ENCODE peak calls at places on chromosomes 6 and 20, in seven cellular contexts. One of them, this sample, is unnamed.

GRCh38 chr20:1811621-1812498 is 83.3 kb upstream of the SIRPA start:
- DNase-seq in T-helper 9 cell: no peak
- DNase-seq in GM23248: no peak
- DNase-seq in HTR-8/SVneo: no peak
- DNase-seq in neural crest cell: no peak
- DNase-seq in ureter: no peak
- DNase-seq in SHP77 treated with DMSO at 0.1 percent for 48 hours: no peak
- DNase-seq in this sample: peak

GRCh38 chr6:32627831-32628230 is 9.4 kb upstream of the HLA-DQA1 start:
- DNase-seq in GM23248: no peak
- DNase-seq in neural crest cell: no peak
- DNase-seq in SHP77 treated with DMSO at 0.1 percent for 48 hours: no peak
- DNase-seq in T-helper 9 cell: peak
- DNase-seq in HTR-8/SVneo: no peak
- DNase-seq in ureter: no peak
- DNase-seq in this sample: no peak

GRCh38 chr20:63577317-63577894 is 3.4 kb upstream of the HELZ2 start:
- DNase-seq in GM23248: no peak
- DNase-seq in ureter: no peak
- DNase-seq in HTR-8/SVneo: no peak
- DNase-seq in neural crest cell: no peak
- DNase-seq in SHP77 treated with DMSO at 0.1 percent for 48 hours: no peak
- DNase-seq in T-helper 9 cell: no peak
- DNase-seq in this sample: no peak

GRCh38 chr6:130927305-130927704 is 100.1 kb downstream of the SMLR1 start:
- DNase-seq in neural crest cell: no peak
- DNase-seq in GM23248: no peak
- DNase-seq in T-helper 9 cell: no peak
- DNase-seq in SHP77 treated with DMSO at 0.1 percent for 48 hours: no peak
- DNase-seq in HTR-8/SVneo: no peak
- DNase-seq in ureter: no peak
- DNase-seq in this sample: peak

GRCh38 chr20:31454374-31454773 is 13.9 kb downstream of the DEFB123 start:
- DNase-seq in T-helper 9 cell: no peak
- DNase-seq in ureter: no peak
- DNase-seq in HTR-8/SVneo: no peak
- DNase-seq in neural crest cell: no peak
- DNase-seq in SHP77 treated with DMSO at 0.1 percent for 48 hours: no peak
- DNase-seq in GM23248: no peak
- DNase-seq in this sample: no peak

GRCh38 chr6:68834561-68834960 is 199.5 kb downstream of the ADGRB3 start:
- DNase-seq in SHP77 treated with DMSO at 0.1 percent for 48 hours: no peak
- DNase-seq in neural crest cell: no peak
- DNase-seq in GM23248: peak
- DNase-seq in ureter: no peak
- DNase-seq in HTR-8/SVneo: no peak
- DNase-seq in T-helper 9 cell: no peak
- DNase-seq in this sample: no peak

GRCh38 chr6:165580139-165580538 is 82.9 kb downstream of the PDE10A start:
- DNase-seq in neural crest cell: no peak
- DNase-seq in GM23248: no peak
- DNase-seq in ureter: no peak
- DNase-seq in T-helper 9 cell: no peak
- DNase-seq in HTR-8/SVneo: no peak
- DNase-seq in SHP77 treated with DMSO at 0.1 percent for 48 hours: no peak
- DNase-seq in this sample: no peak

GRCh38 chr6:133553652-133554051 is 312.5 kb downstream of the EYA4 start:
- DNase-seq in HTR-8/SVneo: no peak
- DNase-seq in GM23248: peak
- DNase-seq in ureter: peak
- DNase-seq in neural crest cell: peak
- DNase-seq in SHP77 treated with DMSO at 0.1 percent for 48 hours: peak
- DNase-seq in T-helper 9 cell: no peak
- DNase-seq in this sample: peak

GRCh38 chr6:112603726-112604125 is 256.6 kb downstream of the RFPL4B start:
- DNase-seq in ureter: no peak
- DNase-seq in neural crest cell: no peak
- DNase-seq in HTR-8/SVneo: no peak
- DNase-seq in T-helper 9 cell: no peak
- DNase-seq in GM23248: peak
- DNase-seq in SHP77 treated with DMSO at 0.1 percent for 48 hours: no peak
- DNase-seq in this sample: no peak

GRCh38 chr6:111764238-111765182 is 108.7 kb downstream of the FYN start:
- DNase-seq in SHP77 treated with DMSO at 0.1 percent for 48 hours: no peak
- DNase-seq in GM23248: no peak
- DNase-seq in HTR-8/SVneo: no peak
- DNase-seq in neural crest cell: no peak
- DNase-seq in T-helper 9 cell: peak
- DNase-seq in ureter: no peak
- DNase-seq in this sample: no peak

GRCh38 chr20:37579091-37579490 is 51.4 kb upstream of the BLCAP start:
- DNase-seq in T-helper 9 cell: no peak
- DNase-seq in HTR-8/SVneo: no peak
- DNase-seq in ureter: no peak
- DNase-seq in neural crest cell: no peak
- DNase-seq in SHP77 treated with DMSO at 0.1 percent for 48 hours: no peak
- DNase-seq in GM23248: no peak
- DNase-seq in this sample: no peak

GRCh38 chr20:43959079-43959919 is 44.6 kb downstream of the TOX2 start:
- DNase-seq in SHP77 treated with DMSO at 0.1 percent for 48 hours: no peak
- DNase-seq in GM23248: peak
- DNase-seq in T-helper 9 cell: no peak
- DNase-seq in HTR-8/SVneo: no peak
- DNase-seq in neural crest cell: no peak
- DNase-seq in ureter: no peak
- DNase-seq in this sample: no peak

GRCh38 chr6:160167547-160168391 is 46.2 kb downstream of the SLC22A1 start:
- DNase-seq in SHP77 treated with DMSO at 0.1 percent for 48 hours: no peak
- DNase-seq in neural crest cell: no peak
- DNase-seq in HTR-8/SVneo: no peak
- DNase-seq in ureter: no peak
- DNase-seq in GM23248: no peak
- DNase-seq in T-helper 9 cell: no peak
- DNase-seq in this sample: no peak

GRCh38 chr6:14665827-14666724 is 548.5 kb downstream of the CD83 start:
- DNase-seq in ureter: no peak
- DNase-seq in GM23248: peak
- DNase-seq in neural crest cell: no peak
- DNase-seq in HTR-8/SVneo: peak
- DNase-seq in T-helper 9 cell: no peak
- DNase-seq in SHP77 treated with DMSO at 0.1 percent for 48 hours: no peak
- DNase-seq in this sample: no peak

GRCh38 chr6:96157018-96157565 is 141.3 kb downstream of the FUT9 start:
- DNase-seq in SHP77 treated with DMSO at 0.1 percent for 48 hours: no peak
- DNase-seq in T-helper 9 cell: no peak
- DNase-seq in HTR-8/SVneo: no peak
- DNase-seq in GM23248: no peak
- DNase-seq in neural crest cell: no peak
- DNase-seq in ureter: no peak
- DNase-seq in this sample: no peak

GRCh38 chr6:11366934-11367637 is 134.6 kb upstream of the NEDD9 start:
- DNase-seq in ureter: no peak
- DNase-seq in SHP77 treated with DMSO at 0.1 percent for 48 hours: no peak
- DNase-seq in GM23248: peak
- DNase-seq in HTR-8/SVneo: peak
- DNase-seq in T-helper 9 cell: no peak
- DNase-seq in neural crest cell: no peak
- DNase-seq in this sample: no peak

GRCh38 chr6:108133594-108134179 is 32.1 kb upstream of the NR2E1 start:
- DNase-seq in T-helper 9 cell: no peak
- DNase-seq in HTR-8/SVneo: peak
- DNase-seq in neural crest cell: peak
- DNase-seq in ureter: peak
- DNase-seq in GM23248: peak
- DNase-seq in SHP77 treated with DMSO at 0.1 percent for 48 hours: peak
- DNase-seq in this sample: peak

GRCh38 chr6:166598441-166599138 is 12.1 kb upstream of the RAMACL start:
- DNase-seq in T-helper 9 cell: no peak
- DNase-seq in HTR-8/SVneo: no peak
- DNase-seq in neural crest cell: no peak
- DNase-seq in SHP77 treated with DMSO at 0.1 percent for 48 hours: no peak
- DNase-seq in GM23248: peak
- DNase-seq in ureter: no peak
- DNase-seq in this sample: no peak

GRCh38 chr6:68572525-68572924 is 62.6 kb upstream of the ADGRB3 start:
- DNase-seq in GM23248: peak
- DNase-seq in SHP77 treated with DMSO at 0.1 percent for 48 hours: peak
- DNase-seq in T-helper 9 cell: no peak
- DNase-seq in neural crest cell: peak
- DNase-seq in HTR-8/SVneo: no peak
- DNase-seq in ureter: no peak
- DNase-seq in this sample: peak

GRCh38 chr6:35717449-35718353 is 19.1 kb upstream of the ARMC12 start:
- DNase-seq in ureter: no peak
- DNase-seq in T-helper 9 cell: no peak
- DNase-seq in HTR-8/SVneo: no peak
- DNase-seq in neural crest cell: no peak
- DNase-seq in SHP77 treated with DMSO at 0.1 percent for 48 hours: no peak
- DNase-seq in GM23248: no peak
- DNase-seq in this sample: no peak

GRCh38 chr6:12324096-12324495 is 33.9 kb downstream of the EDN1 start:
- DNase-seq in GM23248: peak
- DNase-seq in T-helper 9 cell: no peak
- DNase-seq in SHP77 treated with DMSO at 0.1 percent for 48 hours: no peak
- DNase-seq in neural crest cell: no peak
- DNase-seq in ureter: peak
- DNase-seq in HTR-8/SVneo: peak
- DNase-seq in this sample: peak

GRCh38 chr6:34593741-34594140 is 37.6 kb upstream of the SPDEF start:
- DNase-seq in ureter: no peak
- DNase-seq in T-helper 9 cell: no peak
- DNase-seq in GM23248: no peak
- DNase-seq in HTR-8/SVneo: no peak
- DNase-seq in SHP77 treated with DMSO at 0.1 percent for 48 hours: no peak
- DNase-seq in neural crest cell: no peak
- DNase-seq in this sample: no peak

GRCh38 chr6:116840091-116840490 is 11.2 kb upstream of the GPRC6A start:
- DNase-seq in HTR-8/SVneo: no peak
- DNase-seq in neural crest cell: no peak
- DNase-seq in GM23248: peak
- DNase-seq in ureter: no peak
- DNase-seq in SHP77 treated with DMSO at 0.1 percent for 48 hours: no peak
- DNase-seq in T-helper 9 cell: no peak
- DNase-seq in this sample: peak

GRCh38 chr6:22958677-22959076 is 389.3 kb downstream of the HDGFL1 start:
- DNase-seq in neural crest cell: no peak
- DNase-seq in HTR-8/SVneo: no peak
- DNase-seq in GM23248: no peak
- DNase-seq in T-helper 9 cell: no peak
- DNase-seq in SHP77 treated with DMSO at 0.1 percent for 48 hours: no peak
- DNase-seq in ureter: no peak
- DNase-seq in this sample: no peak

GRCh38 chr20:4663553-4663952 is 58.2 kb upstream of the PRND start:
- DNase-seq in ureter: no peak
- DNase-seq in neural crest cell: no peak
- DNase-seq in HTR-8/SVneo: no peak
- DNase-seq in T-helper 9 cell: no peak
- DNase-seq in SHP77 treated with DMSO at 0.1 percent for 48 hours: no peak
- DNase-seq in GM23248: no peak
- DNase-seq in this sample: no peak

GRCh38 chr6:158770533-158770932 is 48.6 kb downstream of the EZR start:
- DNase-seq in T-helper 9 cell: no peak
- DNase-seq in neural crest cell: no peak
- DNase-seq in SHP77 treated with DMSO at 0.1 percent for 48 hours: no peak
- DNase-seq in ureter: no peak
- DNase-seq in GM23248: no peak
- DNase-seq in HTR-8/SVneo: no peak
- DNase-seq in this sample: no peak

GRCh38 chr6:1726341-1726763 is 116.6 kb downstream of the FOXC1 start:
- DNase-seq in GM23248: no peak
- DNase-seq in neural crest cell: no peak
- DNase-seq in HTR-8/SVneo: no peak
- DNase-seq in T-helper 9 cell: no peak
- DNase-seq in SHP77 treated with DMSO at 0.1 percent for 48 hours: peak
- DNase-seq in ureter: no peak
- DNase-seq in this sample: peak